ENCODE peak calls at places on chromosomes 11 and 22, in nine cellular contexts. One of them, this sample, is unnamed. For H3K36me3 and H3K27me3, the result is how much of the 10 kb centered on the place peaks cover.

GRCh38 chr22:49412236-49412635 is 415.4 kb downstream of the BRD1 start:
- DNase-seq in lower lobe of right lung: no peak
- DNase-seq in esophagus squamous epithelium: no peak
- DNase-seq in testis: no peak
- DNase-seq in breast epithelium: no peak
- DNase-seq in lung: no peak
- DNase-seq in spleen: no peak
- DNase-seq in psoas muscle: no peak
- DNase-seq in neural progenitor cell: no peak
- DNase-seq in this sample: no peak

GRCh38 chr11:69343401-69344321 is 49.7 kb downstream of the MYEOV start:
- DNase-seq in psoas muscle: no peak
- DNase-seq in spleen: no peak
- DNase-seq in lower lobe of right lung: no peak
- DNase-seq in breast epithelium: peak
- DNase-seq in esophagus squamous epithelium: no peak
- DNase-seq in neural progenitor cell: no peak
- DNase-seq in testis: no peak
- DNase-seq in lung: peak
- DNase-seq in this sample: no peak

GRCh38 chr11:130071211-130071712 is 1.6 kb downstream of the APLP2 start:
- DNase-seq in psoas muscle: no peak
- DNase-seq in spleen: no peak
- DNase-seq in neural progenitor cell: no peak
- DNase-seq in lung: no peak
- DNase-seq in breast epithelium: no peak
- DNase-seq in testis: no peak
- DNase-seq in lower lobe of right lung: no peak
- DNase-seq in esophagus squamous epithelium: no peak
- DNase-seq in this sample: no peak

GRCh38 chr22:50206599-50206998 is 5.8 kb downstream of the SELENOO start:
- DNase-seq in lower lobe of right lung: peak
- DNase-seq in esophagus squamous epithelium: no peak
- DNase-seq in psoas muscle: peak
- DNase-seq in neural progenitor cell: peak
- DNase-seq in spleen: peak
- DNase-seq in breast epithelium: no peak
- DNase-seq in lung: peak
- DNase-seq in testis: peak
- DNase-seq in this sample: no peak

GRCh38 chr22:38347181-38347943 is 30.1 kb upstream of the CSNK1E start:
- DNase-seq in lung: no peak
- DNase-seq in spleen: peak
- DNase-seq in breast epithelium: peak
- DNase-seq in neural progenitor cell: no peak
- DNase-seq in psoas muscle: no peak
- DNase-seq in lower lobe of right lung: no peak
- DNase-seq in testis: no peak
- DNase-seq in esophagus squamous epithelium: no peak
- DNase-seq in this sample: no peak

GRCh38 chr11:128279861-128280260 is 307.5 kb downstream of the ETS1 start:
- DNase-seq in lower lobe of right lung: no peak
- DNase-seq in neural progenitor cell: no peak
- DNase-seq in lung: no peak
- DNase-seq in testis: no peak
- DNase-seq in esophagus squamous epithelium: no peak
- DNase-seq in spleen: no peak
- DNase-seq in breast epithelium: no peak
- DNase-seq in psoas muscle: no peak
- DNase-seq in this sample: peak

GRCh38 chr22:39309881-39310714 is 9.3 kb downstream of the RPL3 start:
- DNase-seq in breast epithelium: peak
- DNase-seq in psoas muscle: no peak
- DNase-seq in neural progenitor cell: no peak
- DNase-seq in esophagus squamous epithelium: no peak
- DNase-seq in lung: no peak
- DNase-seq in testis: no peak
- DNase-seq in lower lobe of right lung: no peak
- DNase-seq in spleen: no peak
- DNase-seq in this sample: no peak

GRCh38 chr11:35868491-35868890 is 75.4 kb upstream of the LDLRAD3 start:
- DNase-seq in lower lobe of right lung: no peak
- DNase-seq in neural progenitor cell: no peak
- DNase-seq in esophagus squamous epithelium: no peak
- DNase-seq in breast epithelium: no peak
- DNase-seq in lung: no peak
- DNase-seq in spleen: no peak
- DNase-seq in testis: no peak
- DNase-seq in psoas muscle: no peak
- DNase-seq in this sample: no peak

DNA sequence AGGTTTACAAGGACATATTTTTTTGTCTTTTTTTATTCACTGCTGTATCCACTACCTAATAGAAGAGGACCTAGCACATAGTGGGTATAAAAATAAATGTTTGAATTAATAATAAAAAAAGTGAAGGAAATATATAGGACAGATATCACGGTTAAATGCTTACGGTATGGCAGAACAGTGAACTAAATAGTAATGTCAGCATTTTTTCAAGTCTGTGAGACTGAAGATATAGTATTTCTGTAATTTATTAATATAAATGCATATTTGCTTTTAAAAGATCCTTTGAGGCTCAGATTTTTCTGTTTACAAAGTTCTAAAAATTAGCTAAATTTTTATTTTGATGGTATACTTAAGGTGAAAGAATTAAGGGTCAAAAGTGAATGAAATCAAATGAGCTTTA is 68.6 kb upstream of the CNTN5 start:
- DNase-seq in breast epithelium: no peak
- DNase-seq in lower lobe of right lung: no peak
- DNase-seq in spleen: no peak
- DNase-seq in lung: no peak
- DNase-seq in psoas muscle: no peak
- DNase-seq in neural progenitor cell: no peak
- DNase-seq in esophagus squamous epithelium: no peak
- DNase-seq in testis: no peak
- DNase-seq in this sample: no peak
- H3K36me3 ChIP-seq in breast epithelium: under half
- H3K36me3 ChIP-seq in lower lobe of right lung: under half
- H3K36me3 ChIP-seq in spleen: under half
- H3K36me3 ChIP-seq in lung: under half
- H3K36me3 ChIP-seq in psoas muscle: under half
- H3K36me3 ChIP-seq in neural progenitor cell: under half
- H3K36me3 ChIP-seq in esophagus squamous epithelium: under half
- H3K36me3 ChIP-seq in testis: under half
- H3K36me3 ChIP-seq in this sample: under half

DNA sequence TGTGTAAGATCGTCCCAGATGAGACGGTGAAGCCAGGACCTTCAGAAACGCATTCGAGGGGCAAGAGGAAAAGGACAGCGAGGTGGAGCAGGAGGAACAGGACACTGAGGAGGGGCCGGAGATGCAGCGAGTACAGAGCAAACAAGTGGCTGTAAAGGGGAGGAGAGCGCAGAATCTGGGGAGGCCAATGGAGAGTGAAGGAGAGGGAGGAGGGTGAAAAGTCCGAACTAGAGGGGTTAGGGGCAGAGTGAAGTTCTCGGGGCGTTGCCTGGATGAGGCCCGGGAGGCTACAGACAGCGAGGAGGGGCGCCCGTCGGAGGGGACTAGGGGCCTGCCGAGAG is 8.8 kb upstream of the PPIL2 start:
- DNase-seq in breast epithelium: no peak
- DNase-seq in psoas muscle: no peak
- DNase-seq in testis: no peak
- DNase-seq in spleen: no peak
- DNase-seq in neural progenitor cell: no peak
- DNase-seq in lung: no peak
- DNase-seq in esophagus squamous epithelium: no peak
- DNase-seq in lower lobe of right lung: no peak
- DNase-seq in this sample: no peak
- H3K4me3 ChIP-seq in breast epithelium: peak
- H3K4me3 ChIP-seq in psoas muscle: peak
- H3K4me3 ChIP-seq in testis: peak
- H3K4me3 ChIP-seq in spleen: peak
- H3K4me3 ChIP-seq in neural progenitor cell: no peak
- H3K4me3 ChIP-seq in lung: peak
- H3K4me3 ChIP-seq in esophagus squamous epithelium: peak
- H3K4me3 ChIP-seq in lower lobe of right lung: peak
- H3K4me3 ChIP-seq in this sample: peak

GRCh38 chr22:22717723-22718122 is 73.3 kb downstream of the GGTLC2 start:
- DNase-seq in esophagus squamous epithelium: no peak
- DNase-seq in lung: no peak
- DNase-seq in psoas muscle: no peak
- DNase-seq in neural progenitor cell: no peak
- DNase-seq in lower lobe of right lung: no peak
- DNase-seq in spleen: no peak
- DNase-seq in breast epithelium: no peak
- DNase-seq in testis: no peak
- DNase-seq in this sample: no peak

GRCh38 chr22:22720724-22721261 is 76.4 kb downstream of the GGTLC2 start:
- DNase-seq in spleen: no peak
- DNase-seq in psoas muscle: no peak
- DNase-seq in lower lobe of right lung: no peak
- DNase-seq in lung: no peak
- DNase-seq in breast epithelium: no peak
- DNase-seq in neural progenitor cell: no peak
- DNase-seq in testis: peak
- DNase-seq in esophagus squamous epithelium: no peak
- DNase-seq in this sample: no peak

GRCh38 chr22:22720201-22720723 is 75.8 kb downstream of the GGTLC2 start:
- DNase-seq in neural progenitor cell: peak
- DNase-seq in esophagus squamous epithelium: no peak
- DNase-seq in lower lobe of right lung: no peak
- DNase-seq in psoas muscle: no peak
- DNase-seq in breast epithelium: no peak
- DNase-seq in spleen: no peak
- DNase-seq in testis: peak
- DNase-seq in lung: no peak
- DNase-seq in this sample: no peak

GRCh38 chr22:22716136-22716535 is 71.7 kb downstream of the GGTLC2 start:
- DNase-seq in breast epithelium: no peak
- DNase-seq in psoas muscle: no peak
- DNase-seq in lung: no peak
- DNase-seq in spleen: no peak
- DNase-seq in esophagus squamous epithelium: no peak
- DNase-seq in lower lobe of right lung: no peak
- DNase-seq in testis: no peak
- DNase-seq in neural progenitor cell: no peak
- DNase-seq in this sample: no peak

DNA sequence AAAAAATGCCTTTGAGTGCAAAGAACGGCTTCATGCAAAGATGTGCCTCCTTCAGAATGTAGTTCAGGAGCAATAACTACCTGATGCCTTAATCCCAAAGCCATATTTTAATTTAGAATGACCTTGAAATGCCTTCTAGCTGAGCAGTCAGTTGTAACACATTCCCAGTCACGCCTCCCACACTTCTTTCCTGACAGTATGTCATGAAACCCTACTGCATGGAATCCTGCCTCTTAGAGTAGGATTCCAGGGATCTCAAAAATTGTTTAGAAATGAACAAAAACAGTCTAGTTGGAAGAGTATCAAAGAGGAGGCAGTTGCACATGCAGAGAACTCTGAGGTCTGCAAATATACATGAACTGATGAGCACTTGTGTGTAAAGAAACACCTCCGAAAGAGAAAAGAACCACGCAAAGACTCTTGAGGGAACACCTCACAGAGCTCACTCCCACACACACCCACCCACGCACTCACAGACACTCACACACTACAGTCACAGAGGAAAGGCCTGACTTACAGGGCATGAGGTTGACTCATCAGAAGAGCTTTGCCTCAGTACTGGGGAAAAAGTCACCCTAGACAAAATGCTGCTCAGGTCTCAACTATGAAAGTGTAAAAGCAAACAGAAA is 77.4 kb downstream of the GGTLC2 start:
- DNase-seq in esophagus squamous epithelium: no peak
- DNase-seq in breast epithelium: no peak
- DNase-seq in psoas muscle: no peak
- DNase-seq in lung: no peak
- DNase-seq in spleen: no peak
- DNase-seq in neural progenitor cell: no peak
- DNase-seq in lower lobe of right lung: peak
- DNase-seq in testis: no peak
- DNase-seq in this sample: no peak
- H3K27me3 ChIP-seq in esophagus squamous epithelium: under half
- H3K27me3 ChIP-seq in breast epithelium: under half
- H3K27me3 ChIP-seq in psoas muscle: under half
- H3K27me3 ChIP-seq in lung: under half
- H3K27me3 ChIP-seq in spleen: under half
- H3K27me3 ChIP-seq in neural progenitor cell: half or more
- H3K27me3 ChIP-seq in lower lobe of right lung: under half
- H3K27me3 ChIP-seq in testis: under half
- H3K27me3 ChIP-seq in this sample: under half

GRCh38 chr22:37027556-37027955 is 8.0 kb downstream of the MPST start:
- DNase-seq in lower lobe of right lung: no peak
- DNase-seq in psoas muscle: no peak
- DNase-seq in spleen: no peak
- DNase-seq in lung: no peak
- DNase-seq in esophagus squamous epithelium: no peak
- DNase-seq in testis: no peak
- DNase-seq in neural progenitor cell: no peak
- DNase-seq in breast epithelium: no peak
- DNase-seq in this sample: no peak

GRCh38 chr22:37026325-37026724 is 6.8 kb downstream of the MPST start:
- DNase-seq in breast epithelium: no peak
- DNase-seq in neural progenitor cell: no peak
- DNase-seq in spleen: no peak
- DNase-seq in lower lobe of right lung: no peak
- DNase-seq in testis: no peak
- DNase-seq in lung: no peak
- DNase-seq in esophagus squamous epithelium: no peak
- DNase-seq in psoas muscle: no peak
- DNase-seq in this sample: no peak

GRCh38 chr22:37023743-37024338 is 4.3 kb downstream of the MPST start:
- DNase-seq in lung: no peak
- DNase-seq in esophagus squamous epithelium: no peak
- DNase-seq in breast epithelium: no peak
- DNase-seq in testis: no peak
- DNase-seq in psoas muscle: no peak
- DNase-seq in neural progenitor cell: no peak
- DNase-seq in spleen: no peak
- DNase-seq in lower lobe of right lung: no peak
- DNase-seq in this sample: no peak

GRCh38 chr22:37024339-37025157 is 5.0 kb downstream of the MPST start:
- DNase-seq in testis: no peak
- DNase-seq in psoas muscle: no peak
- DNase-seq in esophagus squamous epithelium: no peak
- DNase-seq in lung: no peak
- DNase-seq in breast epithelium: no peak
- DNase-seq in spleen: no peak
- DNase-seq in neural progenitor cell: no peak
- DNase-seq in lower lobe of right lung: no peak
- DNase-seq in this sample: no peak

DNA sequence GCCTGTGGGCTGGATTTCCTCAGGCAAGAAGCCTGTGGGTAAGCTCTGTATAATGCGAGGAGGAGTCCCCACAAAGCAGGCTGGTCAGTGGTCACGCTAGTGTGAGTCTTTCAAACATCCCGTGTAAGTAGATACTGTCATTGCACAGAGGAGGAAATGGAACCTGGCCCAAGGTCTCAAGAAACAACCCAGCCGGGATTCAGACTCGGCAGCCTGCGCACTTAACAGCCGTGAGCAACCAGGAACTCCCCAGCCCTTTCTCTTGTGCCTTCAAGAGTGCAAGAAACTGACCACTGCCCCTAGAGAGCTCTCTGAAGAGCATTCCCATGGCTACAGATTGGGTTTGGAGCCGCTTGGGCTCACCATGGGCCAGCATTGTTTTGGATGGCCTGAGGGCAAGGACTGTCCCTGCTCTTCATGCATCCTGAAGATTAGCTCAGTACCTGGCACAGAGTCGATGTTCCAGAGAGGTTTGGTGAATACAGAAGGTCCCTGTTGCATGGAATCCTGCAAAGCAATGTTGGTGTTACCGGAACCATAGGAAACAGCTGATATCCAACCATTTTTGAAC is 6.0 kb downstream of the MPST start:
- DNase-seq in spleen: no peak
- DNase-seq in lung: no peak
- DNase-seq in testis: no peak
- DNase-seq in breast epithelium: no peak
- DNase-seq in esophagus squamous epithelium: no peak
- DNase-seq in neural progenitor cell: no peak
- DNase-seq in lower lobe of right lung: no peak
- DNase-seq in psoas muscle: no peak
- DNase-seq in this sample: no peak
- H3K36me3 ChIP-seq in spleen: under half
- H3K36me3 ChIP-seq in lung: under half
- H3K36me3 ChIP-seq in testis: under half
- H3K36me3 ChIP-seq in breast epithelium: under half
- H3K36me3 ChIP-seq in esophagus squamous epithelium: half or more
- H3K36me3 ChIP-seq in neural progenitor cell: under half
- H3K36me3 ChIP-seq in lower lobe of right lung: half or more
- H3K36me3 ChIP-seq in psoas muscle: under half
- H3K36me3 ChIP-seq in this sample: under half

This sample was measured in BJ.